ENCODE peak calls at places on chromosomes 16 and 17, in five cellular contexts. E, Y, H, T and J are unnamed samples.

GRCh38 chr17:3963214-3964201 is 729 bp downstream of the ATP2A3 start:
- DNase-seq in E (no peak), Y (peak), H (no peak), T (no peak), J (no peak)

GRCh38 chr17:50057521-50057991 is 1.6 kb downstream of the ITGA3 start:
- DNase-seq in E (no peak), Y (no peak), H (no peak), T (no peak), J (no peak)

GRCh38 chr17:29566473-29567361 is at the start of gene ABHD15:
- DNase-seq in E (no peak), Y (peak), H (peak), T (peak), J (peak)

GRCh38 chr16:67431077-67431804 is at the start of gene HSD11B2:
- DNase-seq in E (no peak), Y (peak), H (peak), T (no peak), J (no peak)

GRCh38 chr17:50205111-50205821 is 3.8 kb upstream of the COL1A1 start:
- DNase-seq in E (no peak), Y (no peak), H (no peak), T (no peak), J (no peak)

GRCh38 chr17:77698903-77699615 is 259.4 kb upstream of the TNRC6C start:
- DNase-seq in E (no peak), Y (no peak), H (no peak), T (no peak), J (no peak)

GRCh38 chr17:68351395-68351794 is 60.1 kb downstream of the ARSG start:
- DNase-seq in E (no peak), Y (no peak), H (peak), T (no peak), J (no peak)

GRCh38 chr17:81309140-81309858 is 14.2 kb upstream of the SLC38A10 start:
- DNase-seq in E (peak), Y (peak), H (peak), T (peak), J (peak)

GRCh38 chr17:4407216-4407615 is 26.5 kb upstream of the SPNS3 start:
- DNase-seq in E (no peak), Y (no peak), H (no peak), T (no peak), J (no peak)

GRCh38 chr16:50841081-50841886 is 99.4 kb downstream of the CYLD start:
- DNase-seq in E (no peak), Y (no peak), H (no peak), T (no peak), J (no peak)

GRCh38 chr17:78383725-78384471 is 5.4 kb downstream of the PGS1 start:
- DNase-seq in E (peak), Y (no peak), H (no peak), T (peak), J (peak)

GRCh38 chr17:49216953-49217650 is 6.6 kb downstream of the ABI3 start:
- DNase-seq in E (peak), Y (no peak), H (no peak), T (peak), J (no peak)

GRCh38 chr17:16363749-16364536 is 10.7 kb upstream of the CENPV start:
- DNase-seq in E (peak), Y (peak), H (peak), T (peak), J (peak)

GRCh38 chr17:38560503-38561318 is 45.0 kb downstream of the SRCIN1 start:
- DNase-seq in E (no peak), Y (no peak), H (no peak), T (no peak), J (no peak)

GRCh38 chr17:75785770-75786538 is 1.3 kb downstream of the UNK start:
- DNase-seq in E (no peak), Y (no peak), H (no peak), T (no peak), J (no peak)

GRCh38 chr16:73890524-73891500 is 405.8 kb upstream of the PSMD7 start:
- DNase-seq in E (no peak), Y (peak), H (no peak), T (no peak), J (no peak)

GRCh38 chr17:39926588-39927100 is 757 bp downstream of the ORMDL3 start:
- DNase-seq in E (no peak), Y (peak), H (no peak), T (no peak), J (no peak)

GRCh38 chr17:50691550-50692447 is 15.9 kb downstream of the ANKRD40 start:
- DNase-seq in E (no peak), Y (no peak), H (peak), T (no peak), J (no peak)

GRCh38 chr16:75273054-75273925 is 21.9 kb upstream of the BCAR1 start:
- DNase-seq in E (no peak), Y (no peak), H (no peak), T (no peak), J (no peak)

GRCh38 chr17:29628619-29629018 is 5.9 kb upstream of the CORO6 start:
- DNase-seq in E (no peak), Y (no peak), H (no peak), T (no peak), J (no peak)

GRCh38 chr17:50078430-50078829 is 16.7 kb upstream of the PDK2 start:
- DNase-seq in E (no peak), Y (no peak), H (no peak), T (no peak), J (no peak)

GRCh38 chr17:9367186-9367585 is 208.4 kb downstream of the STX8 start:
- DNase-seq in E (no peak), Y (no peak), H (no peak), T (no peak), J (no peak)

GRCh38 chr17:77423589-77424451 is 283.1 kb downstream of the SEC14L1 start:
- DNase-seq in E (peak), Y (no peak), H (peak), T (peak), J (no peak)

GRCh38 chr17:75854881-75855309 is 240 bp downstream of the WBP2 start:
- DNase-seq in E (no peak), Y (no peak), H (no peak), T (no peak), J (no peak)

GRCh38 chr16:30352488-30353401 is 2.4 kb downstream of the CD2BP2 start:
- DNase-seq in E (no peak), Y (no peak), H (no peak), T (no peak), J (no peak)

GRCh38 chr17:72254808-72255449 is 134.1 kb downstream of the SOX9 start:
- DNase-seq in E (no peak), Y (no peak), H (no peak), T (no peak), J (no peak)

GRCh38 chr16:89983550-89983949 is 35.0 kb downstream of the DEF8 start:
- DNase-seq in E (no peak), Y (no peak), H (no peak), T (no peak), J (no peak)

GRCh38 chr17:76279742-76280287 is 14.7 kb downstream of the UBALD2 start:
- DNase-seq in E (no peak), Y (no peak), H (no peak), T (no peak), J (no peak)

DNA sequence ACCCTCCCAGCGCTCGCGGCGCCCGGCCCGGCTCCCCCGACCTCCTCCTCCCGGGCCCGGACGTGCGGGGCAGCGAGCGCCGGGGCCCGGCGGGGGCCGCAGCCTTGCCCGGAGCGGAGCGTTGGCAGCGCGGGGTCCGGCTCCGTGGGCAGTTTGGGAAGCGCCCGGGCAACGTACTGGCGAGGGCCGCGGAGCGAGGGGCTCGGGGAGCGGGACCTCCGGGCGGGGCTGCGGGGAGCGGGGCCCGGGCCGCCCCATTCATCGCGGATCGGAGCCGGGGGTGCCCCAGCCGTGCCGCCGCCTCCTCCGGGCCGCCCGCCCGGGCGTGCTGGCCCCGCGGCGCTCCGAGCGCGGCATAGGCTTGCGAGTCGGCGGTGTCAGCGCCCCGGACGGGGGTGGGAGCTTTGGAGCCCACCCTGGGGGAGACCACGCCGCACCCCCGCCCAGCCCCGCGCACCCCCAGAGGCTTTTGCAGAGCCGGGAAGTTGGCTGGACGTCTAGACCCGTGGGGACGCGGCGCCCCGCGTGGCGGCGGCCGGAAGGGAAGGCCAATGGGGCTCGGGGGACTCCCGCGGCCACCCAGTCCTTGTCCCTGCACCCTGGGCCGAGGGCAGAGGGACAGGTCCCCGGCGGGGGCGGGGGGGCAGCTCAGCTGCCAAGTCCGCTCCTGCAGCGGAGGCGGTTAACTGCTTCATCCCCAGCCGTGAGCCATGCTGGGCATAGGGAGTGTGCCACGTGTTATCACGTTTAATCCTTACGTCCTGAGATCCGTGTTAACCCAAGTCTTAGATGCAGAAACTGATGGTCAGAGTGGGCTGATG is 852 bp downstream of the ZNF469 start:
- DNase-seq in E (no peak), Y (no peak), H (peak), T (no peak), J (no peak)
- TF ChIP-seq CTCF in E (peak), Y (no peak), H (peak), T (no peak), J (no peak)

GRCh38 chr16:61892531-61892930 is 143.7 kb downstream of the CDH8 start:
- DNase-seq in E (no peak), Y (no peak), H (no peak), T (no peak), J (no peak)
- TF ChIP-seq CTCF in E (no peak), Y (no peak), H (no peak), T (no peak), J (no peak)

GRCh38 chr16:2814757-2815298 is 2.2 kb upstream of the PRSS21 start:
- DNase-seq in E (no peak), Y (no peak), H (no peak), T (no peak), J (peak)

GRCh38 chr16:2817496-2818277 is 650 bp downstream of the PRSS21 start:
- DNase-seq in E (no peak), Y (no peak), H (no peak), T (no peak), J (no peak)

GRCh38 chr16:2815299-2815771 is 1.7 kb upstream of the PRSS21 start:
- DNase-seq in E (no peak), Y (no peak), H (no peak), T (no peak), J (no peak)

GRCh38 chr16:2818278-2818876 is 1.3 kb downstream of the PRSS21 start:
- DNase-seq in E (no peak), Y (no peak), H (no peak), T (no peak), J (no peak)

GRCh38 chr16:2816751-2817495 is at the start of gene PRSS21:
- DNase-seq in E (no peak), Y (no peak), H (no peak), T (no peak), J (no peak)
- TF ChIP-seq CTCF in E (no peak), Y (peak), H (no peak), T (no peak), J (no peak)

GRCh38 chr16:4654946-4655590 is 30.4 kb downstream of the MGRN1 start:
- DNase-seq in E (no peak), Y (no peak), H (no peak), T (no peak), J (no peak)
- TF ChIP-seq CTCF in E (no peak), Y (no peak), H (no peak), T (no peak), J (no peak)

GRCh38 chr16:31458073-31458834 is 1.0 kb upstream of the ARMC5 start:
- DNase-seq in E (peak), Y (peak), H (peak), T (no peak), J (no peak)
- TF ChIP-seq CTCF in E (peak), Y (peak), H (no peak), T (no peak), J (no peak)

DNA sequence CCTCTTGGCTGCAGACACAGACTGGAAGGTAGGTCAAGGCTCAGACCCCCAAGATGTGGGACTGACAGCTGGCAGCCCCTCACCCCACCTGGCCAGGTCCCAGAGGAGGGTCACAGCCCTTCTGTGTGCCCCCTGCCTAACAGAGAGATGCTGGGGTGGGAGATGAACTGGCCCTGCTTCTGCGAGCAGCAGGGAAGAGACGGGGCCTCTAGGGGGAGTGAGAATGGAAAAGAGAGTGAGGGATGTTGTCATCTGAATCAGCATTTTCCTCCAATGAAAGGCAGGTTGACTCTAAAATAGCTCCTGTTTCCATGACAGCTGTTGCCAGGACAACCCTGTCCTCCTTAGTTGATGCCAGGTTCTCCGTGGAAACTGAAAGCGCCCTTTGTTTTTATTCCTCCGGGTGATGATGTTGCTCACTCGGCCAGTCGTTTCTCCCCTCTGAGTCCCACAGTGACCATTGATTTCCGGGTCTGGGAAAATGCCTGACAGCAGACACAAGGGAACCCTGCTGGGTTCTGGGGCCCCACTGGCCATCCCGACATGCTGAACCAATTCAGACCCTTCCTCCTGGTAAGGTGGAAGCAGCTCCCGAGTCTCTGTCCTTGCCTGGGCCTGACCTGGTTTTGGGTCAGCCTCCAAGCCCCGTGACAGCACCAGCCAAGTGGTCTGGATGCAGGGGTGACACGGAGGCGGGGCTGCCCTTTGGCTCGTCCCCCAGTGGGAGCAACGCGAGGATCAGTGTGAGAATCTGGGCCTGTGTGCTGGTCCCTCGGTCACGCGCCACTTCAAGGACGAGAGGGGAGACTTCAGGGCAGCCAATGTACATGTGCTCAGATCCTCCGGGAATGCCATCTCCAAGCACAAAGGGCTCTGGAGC is 4.7 kb upstream of the NDRG4 start:
- DNase-seq in E (peak), Y (peak), H (peak), T (no peak), J (no peak)
- TF ChIP-seq CTCF in E (no peak), Y (peak), H (peak), T (no peak), J (no peak)

GRCh38 chr17:61574542-61575351 is 16.3 kb downstream of the NACA2 start:
- DNase-seq in E (no peak), Y (no peak), H (peak), T (no peak), J (no peak)
- TF ChIP-seq CTCF in E (no peak), Y (peak), H (peak), T (no peak), J (no peak)

GRCh38 chr17:46780003-46780373 is 38.5 kb downstream of the WNT3 start:
- DNase-seq in E (no peak), Y (no peak), H (no peak), T (no peak), J (no peak)

GRCh38 chr17:46776298-46777005 is 42.0 kb downstream of the WNT3 start:
- DNase-seq in E (no peak), Y (no peak), H (no peak), T (no peak), J (no peak)

GRCh38 chr17:46782250-46782953 is 36.1 kb downstream of the WNT3 start:
- DNase-seq in E (no peak), Y (peak), H (peak), T (no peak), J (no peak)

GRCh38 chr17:46774108-46774737 is 44.3 kb downstream of the WNT3 start:
- DNase-seq in E (no peak), Y (no peak), H (peak), T (no peak), J (no peak)

DNA sequence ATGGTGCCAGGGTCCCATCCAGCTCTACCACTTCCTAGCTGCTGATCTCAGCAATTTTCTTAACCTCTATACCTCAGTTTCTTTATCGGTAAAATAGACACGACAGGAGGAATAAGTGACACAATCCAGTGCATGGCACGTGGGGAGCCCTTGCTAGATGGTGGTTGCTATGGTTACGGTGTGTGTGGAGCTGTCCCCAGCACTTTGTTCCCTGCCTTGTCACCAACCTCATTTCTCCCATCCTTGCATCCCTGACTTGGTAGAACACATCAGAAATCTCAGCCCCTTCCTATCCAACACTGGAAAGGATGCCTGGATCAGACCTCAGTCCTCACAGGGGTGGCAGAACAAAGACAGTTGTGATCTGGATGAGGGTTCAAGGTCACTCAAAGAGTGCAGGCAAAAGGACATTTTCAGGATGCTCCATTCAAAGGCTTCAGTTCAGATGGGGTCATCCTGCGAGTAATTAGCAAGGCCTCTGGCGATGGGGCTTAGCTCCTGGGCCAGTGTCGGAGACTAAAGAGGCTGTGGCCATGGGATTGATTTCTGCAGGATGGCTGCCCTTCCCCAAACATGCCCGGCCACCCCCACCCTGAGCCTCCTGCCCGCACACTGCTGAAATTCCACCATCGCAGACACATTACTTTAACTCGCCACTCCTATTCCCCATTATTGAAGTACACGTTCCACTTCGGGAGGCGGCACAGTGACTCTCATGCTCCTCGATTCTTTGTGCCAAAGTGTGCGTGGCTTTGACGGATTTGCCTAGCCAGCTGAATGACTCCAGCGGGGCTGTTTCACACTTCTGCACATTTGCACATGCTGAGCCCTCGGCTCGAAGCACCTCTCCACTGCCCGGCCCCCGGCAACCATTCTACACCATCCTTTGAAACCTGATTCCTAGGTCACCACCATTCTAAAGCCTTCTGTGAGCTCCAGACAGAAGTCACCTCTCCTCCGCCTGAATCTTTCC is 40.3 kb downstream of the WNT3 start:
- DNase-seq in E (no peak), Y (no peak), H (peak), T (no peak), J (no peak)
- TF ChIP-seq CTCF in E (no peak), Y (no peak), H (no peak), T (no peak), J (no peak)

GRCh38 chr16:86073103-86073625 is 174.2 kb downstream of the IRF8 start:
- DNase-seq in E (no peak), Y (no peak), H (no peak), T (no peak), J (no peak)
- TF ChIP-seq CTCF in E (no peak), Y (no peak), H (no peak), T (no peak), J (no peak)